ENCODE peak calls at places on chromosomes 13 and 19, in five cellular contexts. One of them, this sample, is unnamed.

GRCh38 chr19:2166741-2167738 is 3.3 kb downstream of the DOT1L start:
- DNase-seq in NCI-H774: peak; percentile 31
- DNase-seq in tibial nerve: peak; percentile 61
- DNase-seq in NCI-H187 treated with DMSO at 0.1 percent for 48 hours: no peak
- DNase-seq in AG08396: peak; percentile 80
- DNase-seq in this sample: peak; percentile 54

GRCh38 chr19:6534451-6535093 is 3.7 kb downstream of the TNFSF9 start:
- DNase-seq in NCI-H774: no peak
- DNase-seq in tibial nerve: no peak
- DNase-seq in NCI-H187 treated with DMSO at 0.1 percent for 48 hours: no peak
- DNase-seq in AG08396: no peak
- DNase-seq in this sample: no peak

GRCh38 chr19:2495130-2495641 is 19.3 kb downstream of the GADD45B start:
- DNase-seq in NCI-H774: peak; percentile 52
- DNase-seq in tibial nerve: peak; percentile 59
- DNase-seq in NCI-H187 treated with DMSO at 0.1 percent for 48 hours: no peak
- DNase-seq in AG08396: peak; percentile 87
- DNase-seq in this sample: peak; percentile 40

GRCh38 chr19:39926170-39926755 is 8.2 kb downstream of the FCGBP start:
- DNase-seq in NCI-H774: no peak
- DNase-seq in tibial nerve: no peak
- DNase-seq in NCI-H187 treated with DMSO at 0.1 percent for 48 hours: no peak
- DNase-seq in AG08396: no peak
- DNase-seq in this sample: no peak

GRCh38 chr13:114047358-114047881 is 73.5 kb upstream of the C13orf46 start:
- DNase-seq in NCI-H774: no peak
- DNase-seq in tibial nerve: no peak
- DNase-seq in NCI-H187 treated with DMSO at 0.1 percent for 48 hours: peak; percentile 72
- DNase-seq in AG08396: no peak
- DNase-seq in this sample: no peak

GRCh38 chr13:113855012-113855921 is 8.6 kb downstream of the GAS6 start:
- DNase-seq in NCI-H774: no peak
- DNase-seq in tibial nerve: no peak
- DNase-seq in NCI-H187 treated with DMSO at 0.1 percent for 48 hours: no peak
- DNase-seq in AG08396: no peak
- DNase-seq in this sample: no peak

GRCh38 chr19:3496392-3497273 is 3.8 kb downstream of the DOHH start:
- DNase-seq in NCI-H774: no peak
- DNase-seq in tibial nerve: no peak
- DNase-seq in NCI-H187 treated with DMSO at 0.1 percent for 48 hours: no peak
- DNase-seq in AG08396: no peak
- DNase-seq in this sample: no peak

GRCh38 chr13:34675626-34676025 is 266.4 kb upstream of the NBEA start:
- DNase-seq in NCI-H774: no peak
- DNase-seq in tibial nerve: no peak
- DNase-seq in NCI-H187 treated with DMSO at 0.1 percent for 48 hours: no peak
- DNase-seq in AG08396: no peak
- DNase-seq in this sample: no peak

GRCh38 chr13:27476943-27477681 is 26.7 kb upstream of the MTIF3 start:
- DNase-seq in NCI-H774: peak; percentile 12
- DNase-seq in tibial nerve: no peak
- DNase-seq in NCI-H187 treated with DMSO at 0.1 percent for 48 hours: no peak
- DNase-seq in AG08396: peak; percentile 49
- DNase-seq in this sample: no peak

GRCh38 chr19:39539165-39539518 is 819 bp downstream of the EID2 start:
- DNase-seq in NCI-H774: no peak
- DNase-seq in tibial nerve: no peak
- DNase-seq in NCI-H187 treated with DMSO at 0.1 percent for 48 hours: no peak
- DNase-seq in AG08396: peak; percentile 69
- DNase-seq in this sample: no peak

GRCh38 chr19:47044946-47045866 is 3.2 kb downstream of the TMEM160 start:
- DNase-seq in NCI-H774: no peak
- DNase-seq in tibial nerve: no peak
- DNase-seq in NCI-H187 treated with DMSO at 0.1 percent for 48 hours: no peak
- DNase-seq in AG08396: no peak
- DNase-seq in this sample: no peak

GRCh38 chr13:51291341-51291740 is 48.1 kb upstream of the SERPINE3 start:
- DNase-seq in NCI-H774: no peak
- DNase-seq in tibial nerve: no peak
- DNase-seq in NCI-H187 treated with DMSO at 0.1 percent for 48 hours: no peak
- DNase-seq in AG08396: peak; percentile 29
- DNase-seq in this sample: no peak

GRCh38 chr19:46697142-46697960 is 19.6 kb downstream of the PRKD2 start:
- DNase-seq in NCI-H774: no peak
- DNase-seq in tibial nerve: peak; percentile 79
- DNase-seq in NCI-H187 treated with DMSO at 0.1 percent for 48 hours: peak; percentile 94
- DNase-seq in AG08396: peak; percentile 88
- DNase-seq in this sample: peak; percentile 64

GRCh38 chr19:58554494-58555368 is at the start of gene CHMP2A:
- DNase-seq in NCI-H774: no peak
- DNase-seq in tibial nerve: peak; percentile 97
- DNase-seq in NCI-H187 treated with DMSO at 0.1 percent for 48 hours: no peak
- DNase-seq in AG08396: peak; percentile 97
- DNase-seq in this sample: peak; percentile 97

GRCh38 chr19:4977299-4978174 is 8.6 kb downstream of the KDM4B start:
- DNase-seq in NCI-H774: no peak
- DNase-seq in tibial nerve: peak; percentile 31
- DNase-seq in NCI-H187 treated with DMSO at 0.1 percent for 48 hours: no peak
- DNase-seq in AG08396: peak; percentile 88
- DNase-seq in this sample: no peak

GRCh38 chr13:44117351-44117750 is 237.6 kb downstream of the LACC1 start:
- DNase-seq in NCI-H774: no peak
- DNase-seq in tibial nerve: no peak
- DNase-seq in NCI-H187 treated with DMSO at 0.1 percent for 48 hours: no peak
- DNase-seq in AG08396: no peak
- DNase-seq in this sample: no peak

GRCh38 chr19:2494084-2494446 is 18.1 kb downstream of the GADD45B start:
- DNase-seq in NCI-H774: no peak
- DNase-seq in tibial nerve: no peak
- DNase-seq in NCI-H187 treated with DMSO at 0.1 percent for 48 hours: no peak
- DNase-seq in AG08396: peak; percentile 81
- DNase-seq in this sample: no peak

GRCh38 chr13:25778302-25778701 is 273.5 kb downstream of the SHISA2 start:
- DNase-seq in NCI-H774: no peak
- DNase-seq in tibial nerve: no peak
- DNase-seq in NCI-H187 treated with DMSO at 0.1 percent for 48 hours: no peak
- DNase-seq in AG08396: no peak
- DNase-seq in this sample: no peak

GRCh38 chr13:60583911-60584753 is 187.1 kb downstream of the TDRD3 start:
- DNase-seq in NCI-H774: no peak
- DNase-seq in tibial nerve: peak; percentile 63
- DNase-seq in NCI-H187 treated with DMSO at 0.1 percent for 48 hours: no peak
- DNase-seq in AG08396: peak; percentile 36
- DNase-seq in this sample: no peak

GRCh38 chr13:90605690-90606089 is 741.8 kb upstream of the MIR17HG start:
- DNase-seq in NCI-H774: no peak
- DNase-seq in tibial nerve: no peak
- DNase-seq in NCI-H187 treated with DMSO at 0.1 percent for 48 hours: no peak
- DNase-seq in AG08396: no peak
- DNase-seq in this sample: no peak

GRCh38 chr13:78625384-78625783 is 22.0 kb upstream of the POU4F1 start:
- DNase-seq in NCI-H774: no peak
- DNase-seq in tibial nerve: no peak
- DNase-seq in NCI-H187 treated with DMSO at 0.1 percent for 48 hours: no peak
- DNase-seq in AG08396: no peak
- DNase-seq in this sample: no peak

GRCh38 chr13:35164324-35164932 is 222.4 kb downstream of the NBEA start:
- DNase-seq in NCI-H774: no peak
- DNase-seq in tibial nerve: no peak
- DNase-seq in NCI-H187 treated with DMSO at 0.1 percent for 48 hours: peak; percentile 13
- DNase-seq in AG08396: peak; percentile 16
- DNase-seq in this sample: no peak

GRCh38 chr13:108214511-108215383 is 589 bp downstream of the LIG4 start:
- DNase-seq in NCI-H774: peak; percentile 58
- DNase-seq in tibial nerve: no peak
- DNase-seq in NCI-H187 treated with DMSO at 0.1 percent for 48 hours: no peak
- DNase-seq in AG08396: peak; percentile 22
- DNase-seq in this sample: no peak

GRCh38 chr19:39194832-39195542 is 1.8 kb upstream of the NCCRP1 start:
- DNase-seq in NCI-H774: no peak
- DNase-seq in tibial nerve: no peak
- DNase-seq in NCI-H187 treated with DMSO at 0.1 percent for 48 hours: no peak
- DNase-seq in AG08396: no peak
- DNase-seq in this sample: no peak